ENCODE peak calls at places on chromosomes 4 and X, in ten cellular contexts. A is astrocyte, T is GM23338, Y is MM.1S, F is hepatocyte, R is mammary epithelial cell, W is fibroblast of lung, Q is neural progenitor cell, K is H1, N is GM12878. V is an unnamed sample.

GRCh38 chr4:122652379-122652778 is 31.5 kb upstream of the IL21 start:
- DNase-seq in A (peak; percentile 35), T (peak; percentile 63), Y (peak; percentile 67), F (peak; percentile 52), R (peak; percentile 30), W (peak; percentile 87), Q (peak; percentile 13), K (no peak), N (no peak), V (peak; percentile 54)

GRCh38 chrX:132614297-132614696 is 125.5 kb upstream of the MBNL3 start:
- DNase-seq in A (no peak), T (peak; percentile 39), Y (peak; percentile 9), F (no peak), R (no peak), W (peak; percentile 8), Q (peak; percentile 23), K (no peak), N (no peak), V (no peak)

GRCh38 chr4:54998991-54999390 is 126.4 kb downstream of the KDR start:
- DNase-seq in A (peak; percentile 7), T (peak; percentile 68), Y (no peak), F (peak; percentile 40), R (no peak), W (peak; percentile 64), Q (peak; percentile 24), K (no peak), N (no peak), V (peak; percentile 29)

GRCh38 chrX:41889317-41890025 is 33.9 kb downstream of the CASK start:
- DNase-seq in A (peak; percentile 45), T (no peak), Y (no peak), F (no peak), R (peak; percentile 39), W (peak; percentile 60), Q (no peak), K (no peak), N (no peak), V (no peak)

GRCh38 chrX:40171513-40172168 is 73.9 kb upstream of the BCOR start:
- DNase-seq in A (peak; percentile 35), T (no peak), Y (no peak), F (peak; percentile 71), R (no peak), W (no peak), Q (peak; percentile 64), K (no peak), N (no peak), V (peak; percentile 95)

GRCh38 chr4:173531085-173531965 is 1.3 kb upstream of the HAND2 start:
- DNase-seq in A (no peak), T (peak; percentile 50), Y (no peak), F (peak; percentile 39), R (no peak), W (no peak), Q (peak; percentile 47), K (no peak), N (no peak), V (no peak)

GRCh38 chrX:42751573-42751972 is 26.4 kb downstream of the PPP1R2C start:
- DNase-seq in A (peak; percentile 76), T (no peak), Y (no peak), F (no peak), R (peak; percentile 45), W (no peak), Q (no peak), K (no peak), N (no peak), V (no peak)

GRCh38 chr4:24330198-24330972 is 254.0 kb downstream of the DHX15 start:
- DNase-seq in A (peak; percentile 36), T (no peak), Y (no peak), F (no peak), R (no peak), W (no peak), Q (no peak), K (no peak), N (no peak), V (no peak)

GRCh38 chrX:9533611-9534010 is 68.8 kb downstream of the TBL1X start:
- DNase-seq in A (no peak), T (no peak), Y (no peak), F (no peak), R (no peak), W (no peak), Q (no peak), K (no peak), N (no peak), V (no peak)

GRCh38 chrX:47358387-47359065 is 11.9 kb upstream of the ZNF157 start:
- DNase-seq in A (no peak), T (no peak), Y (no peak), F (no peak), R (no peak), W (no peak), Q (no peak), K (no peak), N (no peak), V (no peak)

GRCh38 chr4:102447413-102447812 is 53.7 kb upstream of the NFKB1 start:
- DNase-seq in A (no peak), T (no peak), Y (peak; percentile 89), F (no peak), R (no peak), W (no peak), Q (no peak), K (no peak), N (no peak), V (no peak)

GRCh38 chrX:440636-441035 is 53.9 kb upstream of the PPP2R3B start:
- DNase-seq in A (no peak), T (no peak), Y (no peak), F (no peak), R (no peak), W (no peak), Q (no peak), K (no peak), N (no peak), V (no peak)

GRCh38 chr4:52425751-52426326 is 233.3 kb downstream of the USP46 start:
- DNase-seq in A (no peak), T (no peak), Y (no peak), F (no peak), R (no peak), W (no peak), Q (no peak), K (no peak), N (no peak), V (no peak)

GRCh38 chr4:165502919-165503907 is 124.4 kb downstream of the CPE start:
- DNase-seq in A (peak; percentile 52), T (no peak), Y (no peak), F (peak; percentile 65), R (peak; percentile 60), W (peak; percentile 57), Q (no peak), K (no peak), N (no peak), V (no peak)

GRCh38 chrX:9542106-9542764 is 77.4 kb downstream of the TBL1X start:
- DNase-seq in A (peak; percentile 71), T (no peak), Y (no peak), F (no peak), R (no peak), W (no peak), Q (no peak), K (no peak), N (no peak), V (no peak)

DNA sequence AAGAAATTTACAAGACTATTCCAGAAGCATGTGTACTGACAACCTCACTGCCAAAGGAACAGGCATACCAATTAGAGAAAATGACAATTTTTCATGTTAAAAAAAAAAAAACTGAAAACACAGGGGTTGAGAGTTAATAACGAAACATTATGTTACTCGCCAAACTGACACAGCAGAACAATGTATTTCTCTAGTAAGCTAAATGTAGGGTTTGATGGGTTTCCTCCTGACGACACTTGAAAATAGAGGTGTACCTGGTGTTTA is 643 bp upstream of the USO1 start:
- DNase-seq in A (no peak), T (no peak), Y (no peak), F (no peak), R (no peak), W (no peak), Q (no peak), K (no peak), N (no peak), V (no peak)
- TF ChIP-seq CTCF in A (no peak), T (no peak), Y (no peak), F (no peak), R (no peak), W (no peak), Q (no peak), K (no peak), N (no peak), V (no peak)

GRCh38 chrX:16807976-16808542 is 21.8 kb downstream of the TXLNG start:
- DNase-seq in A (peak; percentile 19), T (no peak), Y (no peak), F (peak; percentile 70), R (peak; percentile 46), W (peak; percentile 84), Q (no peak), K (no peak), N (no peak), V (peak; percentile 66)
- H3K4me3 ChIP-seq in A (no peak overlapping the region), T (no peak overlapping the region), Y (no peak overlapping the region), F (no peak overlapping the region), R (no peak overlapping the region), W (peak overlapping the region; percentile 49), Q (no peak overlapping the region), K (no peak overlapping the region), N (no peak overlapping the region), V (peak overlapping the region; percentile 81)

DNA sequence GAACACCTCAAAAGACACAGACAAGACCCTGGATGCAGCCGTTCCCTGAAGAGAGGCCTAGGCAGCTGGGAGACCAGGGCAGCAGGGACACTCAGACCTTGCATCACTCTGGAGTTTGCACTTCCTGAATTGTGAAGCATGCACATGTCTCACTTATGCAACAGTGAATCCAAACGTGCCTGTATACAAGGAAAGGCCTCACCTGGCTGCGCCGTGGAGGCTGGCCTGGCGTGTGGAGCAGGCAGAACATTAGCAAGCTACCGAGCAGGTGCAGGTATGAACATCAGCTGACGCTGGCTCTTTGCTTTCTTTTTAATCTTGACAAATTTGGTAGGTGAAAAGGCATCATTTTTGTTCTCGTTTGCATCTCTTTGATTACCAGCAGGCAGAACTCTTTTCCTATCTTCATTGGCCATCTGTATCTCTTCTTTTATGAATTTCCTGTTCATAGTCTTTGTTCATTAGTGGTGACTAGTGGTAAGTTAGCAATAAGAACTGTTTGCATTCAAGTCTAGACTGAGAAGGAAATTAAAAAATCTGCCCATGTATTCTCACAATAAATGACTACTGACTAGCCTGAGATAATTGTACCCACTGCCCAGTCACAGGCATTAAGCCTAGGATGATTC is 37.2 kb upstream of the IRAK1 start:
- DNase-seq in A (no peak), T (no peak), Y (no peak), F (peak; percentile 47), R (peak; percentile 16), W (no peak), Q (no peak), K (no peak), N (no peak), V (no peak)
- H4K20me1 ChIP-seq in A (peaks cover 73% of the 10 kb centered on the region), T (no peaks in the 10 kb centered on the region), Y (no peaks in the 10 kb centered on the region), F (peaks cover 31% of the 10 kb centered on the region), R (no peaks in the 10 kb centered on the region), W (no peaks in the 10 kb centered on the region), Q (peaks cover 37% of the 10 kb centered on the region), K (peaks cover 2% of the 10 kb centered on the region), N (peaks cover 2% of the 10 kb centered on the region), V (peaks cover 37% of the 10 kb centered on the region)

GRCh38 chrX:3393581-3394111 is 47.2 kb upstream of the MXRA5 start:
- DNase-seq in A (peak; percentile 95), T (no peak), Y (no peak), F (peak; percentile 15), R (peak; percentile 9), W (no peak), Q (no peak), K (no peak), N (no peak), V (no peak)

DNA sequence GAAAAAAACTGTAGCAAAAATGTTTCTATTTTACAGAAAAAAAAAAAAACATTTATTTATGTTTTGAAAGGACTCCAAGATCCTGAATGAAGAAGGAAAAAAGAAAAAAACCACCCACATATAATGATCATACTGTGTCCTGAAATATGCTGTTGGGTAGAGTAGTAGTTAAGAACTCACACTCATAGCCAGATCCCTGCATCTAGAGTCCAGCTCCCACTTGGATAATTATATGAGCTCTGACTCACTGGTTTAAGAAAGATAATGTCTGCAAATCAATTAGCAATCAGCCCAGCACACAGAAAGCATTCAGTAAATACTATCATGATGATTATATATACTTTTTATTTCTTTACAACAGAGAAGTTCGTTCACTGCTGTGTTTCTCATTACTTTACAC is 46.7 kb upstream of the MXRA5 start:
- DNase-seq in A (no peak), T (no peak), Y (no peak), F (no peak), R (no peak), W (no peak), Q (no peak), K (no peak), N (no peak), V (no peak)
- TF ChIP-seq CTCF in A (no peak), T (no peak), Y (no peak), F (no peak), R (no peak), W (no peak), Q (no peak), K (no peak), N (no peak), V (no peak)

V was measured in osteoblast.